ENCODE peak calls at places on chromosomes 6 and 20, in seven cellular contexts. A, Y, S, G, K, P and F are unnamed samples.

GRCh38 chr20:25017257-25017803 is 24.8 kb upstream of the APMAP start:
- DNase-seq in A (no peak), Y (no peak), S (peak; percentile 86), G (no peak), K (no peak), P (peak; percentile 90), F (no peak)

GRCh38 chr20:18164356-18164755 is 26.7 kb downstream of the KAT14 start:
- DNase-seq in A (no peak), Y (no peak), S (peak; percentile 37), G (no peak), K (no peak), P (no peak), F (no peak)

GRCh38 chr6:27157461-27158315 is 89.8 kb upstream of the PRSS16 start:
- DNase-seq in A (no peak), Y (peak; percentile 68), S (peak; percentile 66), G (peak; percentile 69), K (peak; percentile 70), P (peak; percentile 86), F (peak; percentile 79)

GRCh38 chr6:81589465-81590313 is 162.8 kb downstream of the TENT5A start:
- DNase-seq in A (no peak), Y (no peak), S (no peak), G (no peak), K (peak; percentile 13), P (peak; percentile 57), F (no peak)

GRCh38 chr20:4472906-4473305 is 248.8 kb upstream of the PRND start:
- DNase-seq in A (no peak), Y (no peak), S (no peak), G (no peak), K (no peak), P (no peak), F (no peak)

GRCh38 chr6:154548130-154548830 is 37.8 kb upstream of the CNKSR3 start:
- DNase-seq in A (no peak), Y (peak; percentile 24), S (no peak), G (no peak), K (peak; percentile 66), P (no peak), F (no peak)

GRCh38 chr6:7137335-7138106 is 29.8 kb downstream of the RREB1 start:
- DNase-seq in A (no peak), Y (peak; percentile 20), S (peak; percentile 63), G (peak; percentile 49), K (peak; percentile 57), P (peak; percentile 67), F (peak; percentile 72)

GRCh38 chr6:85421963-85422362 is 27.9 kb upstream of the NT5E start:
- DNase-seq in A (no peak), Y (no peak), S (no peak), G (no peak), K (no peak), P (no peak), F (no peak)

GRCh38 chr6:152701081-152701862 is 3.6 kb downstream of the MYCT1 start:
- DNase-seq in A (no peak), Y (no peak), S (no peak), G (no peak), K (peak; percentile 50), P (peak; percentile 55), F (no peak)